ENCODE peak calls at places on chromosomes 4 and X, in seven cellular contexts. Q is right atrium auricular region, G is coronary artery, N is heart left ventricle, A is mammary epithelial cell, E is foreskin fibroblast, Y is AG04450. T is an unnamed sample.

GRCh38 chrX:133437356-133437755 is 22.1 kb upstream of the GPC4 start:
- DNase-seq in N (no peak), Q (no peak), G (no peak), E (no peak), A (no peak), Y (no peak), T (no peak)

GRCh38 chr4:24843121-24843520 is 47.7 kb downstream of the SOD3 start:
- DNase-seq in A (no peak), N (no peak), E (no peak), G (no peak), Y (no peak), Q (no peak), T (no peak)

GRCh38 chr4:107991945-107992625 is 2.4 kb downstream of the HADH start:
- DNase-seq in G (no peak), Y (no peak), N (no peak), Q (no peak), A (no peak), E (no peak), T (no peak)

GRCh38 chrX:108020631-108021030 is 24.2 kb upstream of the VSIG1 start:
- DNase-seq in A (peak), N (no peak), Y (no peak), Q (no peak), G (no peak), E (no peak), T (peak)

GRCh38 chrX:49850028-49850427 is 20.9 kb downstream of the PAGE4 start:
- DNase-seq in A (no peak), Q (no peak), N (no peak), G (no peak), E (no peak), Y (no peak), T (no peak)

GRCh38 chr4:126738527-126738923 is 894.2 kb upstream of the INTU start:
- DNase-seq in N (no peak), E (no peak), Q (no peak), A (no peak), G (no peak), Y (no peak), T (no peak)

GRCh38 chr4:163558539-163559044 is 64.1 kb downstream of the TMA16 start:
- DNase-seq in Y (no peak), E (no peak), N (peak), Q (no peak), A (peak), G (no peak), T (no peak)

GRCh38 chr4:22003878-22004277 is 55.3 kb upstream of the KCNIP4 start:
- DNase-seq in Q (no peak), Y (no peak), E (no peak), A (no peak), G (no peak), N (no peak), T (no peak)

GRCh38 chr4:152045781-152046571 is 285.2 kb upstream of the GATB start:
- DNase-seq in Q (no peak), N (peak), G (no peak), E (no peak), Y (no peak), A (no peak), T (no peak)

GRCh38 chrX:3204606-3205005 is 141.8 kb downstream of the MXRA5 start:
- DNase-seq in E (no peak), Y (no peak), Q (no peak), G (no peak), A (no peak), N (no peak), T (no peak)

GRCh38 chr4:73742776-73743175 is 2.4 kb downstream of the CXCL8 start:
- DNase-seq in G (no peak), E (no peak), Y (no peak), Q (no peak), A (peak), N (no peak), T (no peak)

GRCh38 chr4:163651761-163652160 is 157.3 kb downstream of the TMA16 start:
- DNase-seq in A (no peak), G (no peak), N (no peak), Q (no peak), Y (no peak), E (no peak), T (no peak)

GRCh38 chrX:140572724-140573123 is 67.9 kb upstream of the SOX3 start:
- DNase-seq in Q (no peak), Y (no peak), N (no peak), A (peak), E (no peak), G (no peak), T (peak)

GRCh38 chrX:124347242-124347641 is 879 bp downstream of the SH2D1A start:
- DNase-seq in Y (no peak), N (no peak), A (peak), Q (no peak), E (no peak), G (no peak), T (no peak)

GRCh38 chrX:28124416-28124815 is 143.2 kb upstream of the DCAF8L1 start:
- DNase-seq in Q (no peak), N (no peak), G (no peak), E (no peak), A (no peak), Y (no peak), T (no peak)

GRCh38 chrX:111543212-111543762 is 31.8 kb downstream of the SERTM2 start:
- DNase-seq in Y (no peak), Q (no peak), N (no peak), E (no peak), A (no peak), G (no peak), T (no peak)

GRCh38 chrX:17922303-17922702 is 61.2 kb upstream of the RAI2 start:
- DNase-seq in E (no peak), Q (no peak), A (no peak), N (no peak), G (no peak), Y (no peak), T (no peak)

GRCh38 chrX:150547511-150548115 is 20.8 kb upstream of the MTM1 start:
- DNase-seq in Y (no peak), A (no peak), G (peak), Q (peak), N (peak), E (peak), T (peak)

GRCh38 chrX:150546711-150547153 is 21.7 kb upstream of the MTM1 start:
- DNase-seq in G (no peak), N (no peak), A (no peak), E (no peak), Q (no peak), Y (no peak), T (no peak)

GRCh38 chrX:150544835-150545790 is 23.3 kb upstream of the MTM1 start:
- DNase-seq in A (no peak), Y (no peak), Q (no peak), N (no peak), G (no peak), E (no peak), T (no peak)

GRCh38 chrX:150548684-150549083 is 19.7 kb upstream of the MTM1 start:
- DNase-seq in A (peak), Q (no peak), N (no peak), Y (no peak), E (peak), G (no peak), T (peak)

DNA sequence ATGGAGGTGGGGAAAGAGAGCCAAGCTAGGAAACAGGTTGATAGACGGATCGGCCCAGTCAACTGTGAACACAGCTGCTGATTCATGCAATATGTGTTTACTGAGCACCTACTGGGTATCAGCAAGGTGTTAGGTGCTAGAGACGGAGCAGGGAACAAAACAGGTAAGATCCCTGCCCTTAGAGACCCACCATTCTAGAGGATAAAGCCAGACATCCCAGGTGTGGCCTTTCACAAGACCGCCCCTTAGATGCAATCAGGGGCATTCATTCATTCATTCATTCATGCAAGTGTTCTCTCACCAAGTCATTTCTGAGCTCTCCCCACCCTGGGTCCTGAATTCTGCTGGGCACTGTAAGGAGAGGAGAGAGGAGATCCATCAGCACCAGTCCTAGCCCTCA is 20.2 kb upstream of the MTM1 start:
- DNase-seq in A (no peak), Q (no peak), E (no peak), Y (no peak), G (no peak), N (no peak), T (no peak)
- H3K4me3 ChIP-seq in A (no peak), Q (peak), E (no peak), Y (no peak), G (peak), N (no peak), T (no peak)

DNA sequence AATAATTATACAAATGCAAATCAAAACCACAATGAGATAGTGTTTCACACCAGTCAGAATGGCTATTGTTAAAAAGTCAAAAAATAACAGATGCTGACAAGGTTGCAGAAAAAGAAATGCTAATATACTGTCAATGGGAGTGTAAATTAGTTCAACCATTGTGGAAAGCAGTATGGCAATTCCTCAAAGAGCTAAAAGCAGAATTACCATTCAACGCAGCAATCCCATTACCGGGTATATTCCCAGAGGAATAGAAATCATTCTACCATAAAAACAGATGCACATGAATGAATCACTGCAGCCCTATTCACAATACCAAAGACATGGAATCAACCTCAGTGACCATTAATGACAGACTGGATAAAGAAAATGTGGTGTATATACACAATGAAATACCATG is 243.1 kb downstream of the STPG2 start:
- DNase-seq in N (no peak), G (no peak), A (no peak), E (no peak), Q (no peak), Y (no peak), T (no peak)
- TF ChIP-seq CTCF in N (no peak), G (no peak), A (no peak), E (no peak), Q (no peak), Y (no peak), T (no peak)

DNA sequence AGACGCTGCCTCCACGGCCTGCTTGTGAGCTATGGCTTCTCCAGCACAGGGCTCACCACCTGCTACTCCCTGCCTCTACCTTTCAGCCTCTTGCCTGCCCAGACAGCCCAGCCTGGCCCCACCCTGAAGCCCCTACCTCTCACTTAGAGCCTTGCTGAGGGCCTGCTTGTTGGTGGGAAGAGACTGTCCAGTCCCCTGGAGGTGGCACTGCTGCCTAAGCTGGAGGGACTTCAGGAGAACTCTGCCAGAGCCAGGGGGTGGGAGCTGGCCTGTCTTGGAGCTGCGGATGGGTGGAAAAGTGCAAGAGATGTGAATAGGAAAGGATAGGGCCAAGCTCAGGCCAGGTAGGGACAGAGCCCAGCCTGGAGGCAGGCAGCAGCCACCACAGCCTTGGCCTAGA is 2.7 kb upstream of the ZNF185 start:
- DNase-seq in A (no peak), E (no peak), Q (no peak), G (no peak), N (no peak), Y (no peak), T (no peak)
- H3K4me3 ChIP-seq in A (no peak), E (no peak), Q (no peak), G (no peak), N (no peak), Y (no peak), T (no peak)

GRCh38 chrX:52995135-52995973 is 37.0 kb upstream of the FAM156A start:
- DNase-seq in A (peak), Q (peak), E (peak), N (peak), Y (peak), G (peak), T (peak)

GRCh38 chrX:53000447-53001208 is 42.3 kb upstream of the FAM156A start:
- DNase-seq in A (no peak), Y (no peak), E (no peak), G (no peak), Q (peak), N (no peak), T (no peak)

GRCh38 chrX:52990848-52991247 is 32.5 kb upstream of the FAM156A start:
- DNase-seq in Q (peak), E (no peak), N (no peak), A (peak), Y (no peak), G (no peak), T (no peak)

DNA sequence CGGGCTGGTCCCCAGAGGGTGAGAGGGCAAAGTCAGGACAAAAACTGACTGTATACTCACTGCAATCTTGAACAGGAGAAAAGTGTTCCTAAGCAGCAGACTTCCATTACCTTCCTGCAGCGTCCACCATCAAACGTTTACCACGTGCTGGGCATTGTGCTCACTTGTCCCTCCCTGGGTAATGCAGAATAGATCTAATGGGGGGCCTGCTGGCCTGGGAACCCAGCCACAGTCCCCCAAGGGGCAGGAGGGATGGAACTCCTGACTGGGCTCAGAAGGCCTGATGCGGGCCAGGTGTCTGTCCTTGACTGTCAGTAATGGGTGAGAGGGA is 37.6 kb upstream of the FAM156A start:
- DNase-seq in Q (no peak), N (no peak), Y (no peak), G (no peak), A (no peak), E (no peak), T (no peak)
- TF ChIP-seq CTCF in Q (peak), N (no peak), Y (no peak), G (no peak), A (no peak), E (no peak), T (no peak)

GRCh38 chr4:707929-708630 is 2.4 kb downstream of the PCGF3 start:
- DNase-seq in G (no peak), Y (no peak), E (no peak), A (no peak), Q (no peak), N (no peak), T (no peak)
- H3K4me3 ChIP-seq in G (peak), Y (peak), E (peak), A (no peak), Q (no peak), N (no peak), T (no peak)

GRCh38 chr4:90357117-90357710 is 230.0 kb downstream of the CCSER1 start:
- DNase-seq in E (peak), G (no peak), Q (no peak), N (no peak), Y (peak), A (peak), T (peak)
- TF ChIP-seq CTCF in E (peak), G (no peak), Q (peak), N (peak), Y (peak), A (peak), T (peak)

GRCh38 chr4:143700060-143700419 is 435 bp downstream of the FREM3 start:
- DNase-seq in Q (no peak), Y (no peak), N (peak), E (no peak), G (no peak), A (peak), T (peak)
- H3K4me3 ChIP-seq in Q (peak), Y (no peak), N (peak), E (no peak), G (peak), A (no peak), T (no peak)

DNA sequence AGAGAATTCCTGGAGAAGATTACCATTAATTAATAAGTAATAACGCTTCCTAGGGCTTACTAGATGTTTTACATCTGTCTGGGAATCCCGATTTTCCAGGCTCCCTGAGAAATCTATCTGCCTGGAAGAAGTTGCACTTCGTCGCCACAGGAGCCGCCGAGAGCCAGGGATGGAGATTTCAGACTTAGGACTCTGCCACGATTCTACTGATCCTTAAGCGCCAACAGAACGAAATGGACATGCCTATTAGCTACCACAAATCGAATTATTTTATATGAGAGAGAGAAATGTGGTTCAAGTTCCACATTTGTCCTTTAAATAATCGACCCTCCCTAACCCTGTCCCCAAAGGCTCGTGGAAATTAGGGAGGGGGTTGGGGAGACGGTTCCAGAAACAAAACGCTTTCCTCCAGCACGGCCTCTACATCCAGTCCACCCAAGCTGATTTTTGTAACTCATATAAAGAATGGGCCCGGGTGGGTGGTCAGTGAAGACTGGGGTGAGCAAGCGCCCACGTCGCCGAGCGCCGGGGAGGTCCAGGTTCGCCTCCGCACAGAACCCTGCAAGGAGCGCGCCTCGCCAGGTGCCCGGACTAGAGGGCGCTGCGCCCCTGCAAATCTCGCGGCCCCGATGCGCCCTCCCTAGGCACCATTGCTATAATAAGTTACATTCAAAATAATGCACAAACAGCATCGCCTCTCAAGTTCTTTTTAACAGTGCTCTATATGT is 1.9 kb upstream of the FAT1 start:
- DNase-seq in E (peak), G (peak), Q (peak), N (peak), A (peak), Y (peak), T (peak)
- TF ChIP-seq CTCF in E (peak), G (peak), Q (peak), N (no peak), A (peak), Y (peak), T (peak)